ENCODE peak calls at places on chromosomes 16 and 17, in four cellular contexts. One of them, this sample, is unnamed.

GRCh38 chr17:6374271-6374691 is 60.6 kb downstream of the AIPL1 start:
- DNase-seq in H1: no peak
- DNase-seq in K562: no peak
- DNase-seq in A549: no peak
- DNase-seq in this sample: no peak

GRCh38 chr17:50207318-50207717 is 5.9 kb upstream of the COL1A1 start:
- DNase-seq in A549: no peak
- DNase-seq in H1: no peak
- DNase-seq in K562: no peak
- DNase-seq in this sample: no peak

GRCh38 chr16:35173295-35173694 is 1713.9 kb downstream of the TP53TG3F start:
- DNase-seq in H1: no peak
- DNase-seq in K562: no peak
- DNase-seq in A549: no peak
- DNase-seq in this sample: no peak

GRCh38 chr17:61475726-61476125 is 23.5 kb downstream of the TBX4 start:
- DNase-seq in H1: no peak
- DNase-seq in A549: no peak
- DNase-seq in K562: no peak
- DNase-seq in this sample: no peak

GRCh38 chr17:14308636-14308964 is 7.7 kb downstream of the HS3ST3B1 start:
- DNase-seq in A549: no peak
- DNase-seq in K562: no peak
- DNase-seq in H1: no peak
- DNase-seq in this sample: no peak

GRCh38 chr16:273547-274421 is 2.0 kb downstream of the RGS11 start:
- DNase-seq in A549: peak; percentile 53
- DNase-seq in H1: no peak
- DNase-seq in K562: peak; percentile 83
- DNase-seq in this sample: no peak

GRCh38 chr17:15106540-15106939 is 158.6 kb downstream of the PMP22 start:
- DNase-seq in A549: peak; percentile 52
- DNase-seq in H1: no peak
- DNase-seq in K562: no peak
- DNase-seq in this sample: no peak

GRCh38 chr16:49643429-49644142 is 212.3 kb downstream of the ZNF423 start:
- DNase-seq in H1: no peak
- DNase-seq in A549: no peak
- DNase-seq in K562: no peak
- DNase-seq in this sample: no peak

GRCh38 chr17:53628011-53628410 is 194.7 kb upstream of the KIF2B start:
- DNase-seq in A549: no peak
- DNase-seq in K562: no peak
- DNase-seq in H1: no peak
- DNase-seq in this sample: no peak

GRCh38 chr17:28553000-28553505 is 629 bp upstream of the UNC119 start:
- DNase-seq in H1: no peak
- DNase-seq in A549: no peak
- DNase-seq in K562: no peak
- DNase-seq in this sample: no peak

GRCh38 chr17:7014995-7015586 is 2.7 kb downstream of the RNASEK start:
- DNase-seq in K562: no peak
- DNase-seq in A549: no peak
- DNase-seq in H1: no peak
- DNase-seq in this sample: no peak

GRCh38 chr17:82974136-82974952 is 105.1 kb upstream of the METRNL start:
- DNase-seq in H1: no peak
- DNase-seq in A549: no peak
- DNase-seq in K562: no peak
- DNase-seq in this sample: no peak

GRCh38 chr17:30229012-30229411 is 6.5 kb downstream of the SLC6A4 start:
- DNase-seq in H1: no peak
- DNase-seq in A549: no peak
- DNase-seq in K562: no peak
- DNase-seq in this sample: peak; percentile 34

GRCh38 chr17:77492446-77493237 is 351.9 kb downstream of the SEC14L1 start:
- DNase-seq in H1: no peak
- DNase-seq in K562: no peak
- DNase-seq in A549: no peak
- DNase-seq in this sample: no peak

GRCh38 chr17:50205931-50206505 is 4.6 kb upstream of the COL1A1 start:
- DNase-seq in H1: no peak
- DNase-seq in K562: no peak
- DNase-seq in A549: no peak
- DNase-seq in this sample: no peak

GRCh38 chr16:69930117-69930776 is 20.9 kb upstream of the CLEC18A start:
- DNase-seq in H1: no peak
- DNase-seq in K562: peak; percentile 87
- DNase-seq in A549: peak; percentile 59
- DNase-seq in this sample: peak; percentile 76
- TF ChIP-seq PHF8 in H1: no peak
- TF ChIP-seq PHF8 in K562: no peak
- TF ChIP-seq PHF8 in A549: no peak
- TF ChIP-seq PHF8 in this sample: no peak

DNA sequence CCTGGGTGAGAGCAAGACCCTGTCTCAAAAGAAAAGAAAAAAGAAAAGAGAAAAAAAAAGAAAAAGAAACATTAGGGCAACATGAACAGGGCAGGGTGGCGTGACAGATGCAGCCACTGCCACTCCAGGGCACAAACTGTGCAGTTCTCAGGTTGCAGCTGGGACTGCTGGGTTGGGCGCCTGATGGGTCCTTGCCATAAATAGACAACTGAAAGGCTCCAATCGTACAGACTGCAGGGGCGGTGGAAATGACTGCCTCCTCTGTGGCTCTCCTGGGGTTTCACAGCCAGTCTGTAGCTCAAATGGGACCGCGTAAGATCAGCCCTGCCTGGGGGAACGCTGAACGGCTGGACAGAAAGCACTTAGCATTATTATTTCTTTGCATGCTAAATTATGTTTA is 130.7 kb downstream of the CPPED1 start:
- DNase-seq in H1: no peak
- DNase-seq in K562: no peak
- DNase-seq in A549: no peak
- DNase-seq in this sample: no peak
- TF ChIP-seq PHF8 in H1: no peak
- TF ChIP-seq PHF8 in K562: no peak
- TF ChIP-seq PHF8 in A549: no peak
- TF ChIP-seq PHF8 in this sample: no peak

DNA sequence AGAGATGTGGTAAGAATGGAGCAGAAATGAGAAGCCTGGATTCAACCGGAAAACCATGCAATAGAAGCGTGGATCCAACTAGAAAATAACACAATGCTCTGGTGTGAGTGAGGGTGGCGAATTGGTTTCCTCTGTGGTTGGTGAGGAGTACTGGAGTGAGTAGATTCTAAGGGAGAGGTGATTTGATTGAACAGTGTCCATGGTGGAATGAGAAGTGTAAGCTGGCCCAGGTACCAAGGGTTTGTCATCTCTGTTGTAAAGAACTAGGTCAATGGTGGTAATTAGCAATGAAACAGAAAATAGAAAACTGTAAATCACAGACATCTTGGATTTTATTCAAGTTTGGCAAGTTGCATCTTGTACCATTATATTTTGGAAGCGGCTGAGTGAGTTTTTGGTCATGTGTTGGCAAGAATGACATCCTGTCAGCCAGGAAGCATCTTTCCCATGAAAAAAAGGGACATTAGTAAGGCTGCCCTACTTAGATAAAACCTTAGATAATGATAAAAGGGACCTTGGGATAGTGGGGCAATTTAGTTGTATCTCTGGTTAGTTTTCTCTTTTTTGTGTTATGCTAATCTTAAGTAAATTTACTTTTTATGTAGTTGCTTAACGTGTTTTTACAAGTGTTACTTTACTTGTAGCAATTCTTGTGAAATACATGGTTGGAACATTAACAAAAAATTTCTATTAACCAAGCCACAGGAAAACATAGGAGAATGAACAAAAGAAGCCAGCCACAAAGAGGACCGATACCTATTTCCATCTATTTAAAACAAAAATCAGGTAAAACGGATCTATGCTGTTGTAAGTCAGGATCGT is 20.9 kb downstream of the HSD17B2 start:
- DNase-seq in K562: no peak
- DNase-seq in H1: no peak
- DNase-seq in A549: no peak
- DNase-seq in this sample: peak; percentile 86
- TF ChIP-seq PHF8 in K562: no peak
- TF ChIP-seq PHF8 in H1: no peak
- TF ChIP-seq PHF8 in A549: no peak
- TF ChIP-seq PHF8 in this sample: no peak

GRCh38 chr16:55499951-55500350 is 8.9 kb upstream of the LPCAT2 start:
- DNase-seq in A549: peak; percentile 40
- DNase-seq in H1: no peak
- DNase-seq in K562: peak; percentile 1
- DNase-seq in this sample: no peak
- TF ChIP-seq PHF8 in A549: no peak
- TF ChIP-seq PHF8 in H1: no peak
- TF ChIP-seq PHF8 in K562: no peak
- TF ChIP-seq PHF8 in this sample: no peak

GRCh38 chr16:85757341-85757822 is 6.5 kb upstream of the C16orf74 start:
- DNase-seq in K562: no peak
- DNase-seq in H1: no peak
- DNase-seq in A549: no peak
- DNase-seq in this sample: no peak
- TF ChIP-seq PHF8 in K562: no peak
- TF ChIP-seq PHF8 in H1: no peak
- TF ChIP-seq PHF8 in A549: no peak
- TF ChIP-seq PHF8 in this sample: no peak

GRCh38 chr17:4565209-4566141 is 5.1 kb upstream of the GGT6 start:
- DNase-seq in K562: peak; percentile 45
- DNase-seq in A549: peak; percentile 92
- DNase-seq in H1: no peak
- DNase-seq in this sample: peak; percentile 83
- TF ChIP-seq PHF8 in K562: no peak
- TF ChIP-seq PHF8 in A549: no peak
- TF ChIP-seq PHF8 in H1: no peak
- TF ChIP-seq PHF8 in this sample: no peak

GRCh38 chr16:64586756-64587155 is 535.1 kb downstream of the CDH11 start:
- DNase-seq in H1: no peak
- DNase-seq in K562: no peak
- DNase-seq in A549: no peak
- DNase-seq in this sample: no peak
- TF ChIP-seq PHF8 in H1: no peak
- TF ChIP-seq PHF8 in K562: no peak
- TF ChIP-seq PHF8 in A549: no peak
- TF ChIP-seq PHF8 in this sample: no peak

GRCh38 chr16:24180451-24180850 is 75.7 kb upstream of the CACNG3 start:
- DNase-seq in H1: no peak
- DNase-seq in K562: no peak
- DNase-seq in A549: no peak
- DNase-seq in this sample: no peak
- TF ChIP-seq PHF8 in H1: no peak
- TF ChIP-seq PHF8 in K562: no peak
- TF ChIP-seq PHF8 in A549: no peak
- TF ChIP-seq PHF8 in this sample: no peak

GRCh38 chr17:71055128-71055527 is 885.8 kb downstream of the KCNJ2 start:
- DNase-seq in A549: no peak
- DNase-seq in H1: no peak
- DNase-seq in K562: no peak
- DNase-seq in this sample: no peak

GRCh38 chr17:71052971-71053370 is 883.6 kb downstream of the KCNJ2 start:
- DNase-seq in K562: no peak
- DNase-seq in A549: no peak
- DNase-seq in H1: no peak
- DNase-seq in this sample: no peak

GRCh38 chr17:71063127-71063526 is 893.8 kb downstream of the KCNJ2 start:
- DNase-seq in K562: no peak
- DNase-seq in H1: no peak
- DNase-seq in A549: no peak
- DNase-seq in this sample: no peak

GRCh38 chr17:71057938-71058337 is 888.6 kb downstream of the KCNJ2 start:
- DNase-seq in K562: no peak
- DNase-seq in H1: no peak
- DNase-seq in A549: no peak
- DNase-seq in this sample: no peak

GRCh38 chr17:71057448-71057847 is 888.1 kb downstream of the KCNJ2 start:
- DNase-seq in K562: no peak
- DNase-seq in H1: no peak
- DNase-seq in A549: no peak
- DNase-seq in this sample: no peak
- TF ChIP-seq PHF8 in K562: no peak
- TF ChIP-seq PHF8 in H1: no peak
- TF ChIP-seq PHF8 in A549: no peak
- TF ChIP-seq PHF8 in this sample: no peak

This sample was measured in HepG2.